ENCODE peak calls at places on chromosome 7, in six cellular contexts. W is HepG2, Q is prostate gland, L is esophagus muscularis mucosa, Z is transverse colon, P is endothelial cell of umbilical vein. M is an unnamed sample. For H3K27me3, the result is how much of the 10 kb centered on the place peaks cover.

GRCh38 chr7:1192171-1192676 is 32.2 kb upstream of the ZFAND2A start:
- DNase-seq in Q (no peak), L (no peak), W (no peak), Z (no peak), P (peak), M (no peak)

GRCh38 chr7:73896454-73896853 is 35.5 kb downstream of the TMEM270 start:
- DNase-seq in Z (no peak), P (peak), W (no peak), L (no peak), Q (no peak), M (no peak)

GRCh38 chr7:26900283-26900682 is 35.9 kb upstream of the SKAP2 start:
- DNase-seq in Z (no peak), Q (no peak), P (peak), W (no peak), L (no peak), M (no peak)

GRCh38 chr7:134478707-134479106 is 19.8 kb upstream of the AKR1B1 start:
- DNase-seq in P (no peak), Z (no peak), L (no peak), W (no peak), Q (no peak), M (no peak)

GRCh38 chr7:150383710-150384397 is 4.7 kb downstream of the ZNF775 start:
- DNase-seq in P (no peak), Q (peak), W (peak), L (no peak), Z (peak), M (no peak)

GRCh38 chr7:39838326-39838725 is 111.7 kb upstream of the CDK13 start:
- DNase-seq in L (no peak), W (no peak), Q (no peak), P (peak), Z (peak), M (no peak)

GRCh38 chr7:45580053-45580872 is 6.1 kb downstream of the ADCY1 start:
- DNase-seq in L (no peak), Z (no peak), P (no peak), Q (no peak), W (no peak), M (peak)

GRCh38 chr7:131072505-131073091 is 255.1 kb upstream of the MKLN1 start:
- DNase-seq in Q (no peak), P (peak), W (no peak), Z (no peak), L (no peak), M (no peak)

GRCh38 chr7:118492466-118492865 is 268.0 kb downstream of the ANKRD7 start:
- DNase-seq in Z (no peak), W (no peak), P (no peak), Q (no peak), L (no peak), M (no peak)

GRCh38 chr7:7183061-7183832 is 903 bp downstream of the C1GALT1 start:
- DNase-seq in L (no peak), Q (peak), W (no peak), Z (peak), P (peak), M (peak)

GRCh38 chr7:69599879-69600764 is 1.8 kb downstream of the AUTS2 start:
- DNase-seq in L (no peak), P (no peak), Z (no peak), Q (peak), W (no peak), M (no peak)

GRCh38 chr7:87058739-87059524 is 522 bp downstream of the ELAPOR2 start:
- DNase-seq in W (no peak), Q (peak), P (peak), Z (peak), L (no peak), M (peak)

GRCh38 chr7:85749715-85750453 is 563.0 kb upstream of the SEMA3D start:
- DNase-seq in Q (no peak), P (no peak), Z (no peak), W (no peak), L (no peak), M (no peak)

GRCh38 chr7:106997487-106998271 is 46.8 kb upstream of the PRKAR2B start:
- DNase-seq in W (no peak), Z (no peak), Q (no peak), P (no peak), L (no peak), M (no peak)

GRCh38 chr7:66281678-66282593 is 76.8 kb downstream of the TPST1 start:
- DNase-seq in L (no peak), Z (no peak), W (peak), P (peak), Q (no peak), M (no peak)

GRCh38 chr7:36862685-36863375 is 138.5 kb upstream of the AOAH start:
- DNase-seq in Z (no peak), L (peak), W (no peak), Q (no peak), P (no peak), M (no peak)

GRCh38 chr7:1549357-1550004 is 6.5 kb downstream of the TMEM184A start:
- DNase-seq in P (no peak), Q (no peak), W (no peak), Z (no peak), L (no peak), M (no peak)

GRCh38 chr7:118289476-118289875 is 65.0 kb downstream of the ANKRD7 start:
- DNase-seq in W (no peak), P (no peak), Z (no peak), L (no peak), Q (no peak), M (no peak)

GRCh38 chr7:47504546-47505316 is 77.2 kb downstream of the TNS3 start:
- DNase-seq in Z (no peak), L (no peak), P (no peak), Q (no peak), W (no peak), M (no peak)

GRCh38 chr7:142420554-142421362 is 162.9 kb upstream of the PRSS58 start:
- DNase-seq in Q (no peak), P (peak), Z (peak), W (peak), L (peak), M (no peak)

GRCh38 chr7:4682621-4683042 is 537 bp downstream of the FOXK1 start:
- DNase-seq in L (no peak), W (no peak), Z (peak), Q (peak), P (peak), M (peak)

GRCh38 chr7:47074702-47075153 is 507.2 kb downstream of the TNS3 start:
- DNase-seq in Z (no peak), L (no peak), W (peak), P (no peak), Q (no peak), M (no peak)

GRCh38 chr7:73869011-73869785 is 8.2 kb downstream of the TMEM270 start:
- DNase-seq in Z (no peak), P (peak), L (no peak), W (no peak), Q (no peak), M (no peak)

GRCh38 chr7:727806-728460 is 852 bp upstream of the PRKAR1B start:
- DNase-seq in W (no peak), L (no peak), P (peak), Z (no peak), Q (no peak), M (no peak)

GRCh38 chr7:27492224-27492623 is 170.5 kb downstream of the HIBADH start:
- DNase-seq in Z (no peak), L (no peak), W (no peak), Q (no peak), P (no peak), M (no peak)

GRCh38 chr7:137682596-137682995 is 164.2 kb downstream of the DGKI start:
- DNase-seq in Q (no peak), L (no peak), P (no peak), Z (no peak), W (no peak), M (no peak)

GRCh38 chr7:138125598-138126111 is 49.4 kb downstream of the AKR1D1 start:
- DNase-seq in W (no peak), Q (no peak), P (no peak), Z (no peak), L (no peak), M (no peak)

GRCh38 chr7:67301667-67302066 is 305.0 kb downstream of the TYW1 start:
- DNase-seq in W (no peak), Q (no peak), P (peak), Z (no peak), L (no peak), M (no peak)

GRCh38 chr7:7681936-7682329 is 36.5 kb downstream of the RPA3 start:
- DNase-seq in P (no peak), Q (no peak), Z (no peak), L (no peak), W (no peak), M (no peak)

GRCh38 chr7:151191544-151191943 is 4.5 kb upstream of the ASB10 start:
- DNase-seq in Z (no peak), P (no peak), W (peak), Q (no peak), L (no peak), M (no peak)

GRCh38 chr7:132249591-132249971 is 326.7 kb downstream of the PLXNA4 start:
- DNase-seq in Q (peak), P (no peak), W (peak), L (no peak), Z (peak), M (peak)

GRCh38 chr7:105478606-105479005 is 43.5 kb downstream of the PUS7 start:
- DNase-seq in Z (no peak), L (no peak), Q (no peak), P (peak), W (no peak), M (no peak)

GRCh38 chr7:50197547-50197946 is 104.5 kb upstream of the ZPBP start:
- DNase-seq in L (no peak), Z (no peak), Q (no peak), W (peak), P (no peak), M (no peak)

GRCh38 chr7:2108501-2109250 is 124.1 kb downstream of the MAD1L1 start:
- DNase-seq in L (no peak), W (no peak), P (no peak), Q (no peak), Z (no peak), M (no peak)

DNA sequence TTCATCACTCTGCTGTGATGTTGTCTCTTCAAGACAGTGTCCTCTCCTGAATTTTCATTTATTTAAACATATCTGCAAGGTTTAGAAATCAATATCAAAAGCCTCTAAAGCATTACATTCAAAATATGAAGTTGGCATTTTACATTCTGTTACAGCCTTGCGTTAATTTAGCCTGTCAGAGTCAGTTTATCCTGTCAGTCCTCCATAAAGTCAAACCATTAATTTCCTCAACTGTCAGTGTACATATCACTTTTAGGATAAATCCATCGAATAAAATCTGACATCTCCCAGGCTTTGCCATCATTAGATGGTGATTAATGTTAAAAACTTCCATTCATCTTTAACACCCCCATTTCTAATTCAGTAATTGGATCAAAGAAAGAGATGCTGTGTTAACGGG is 77.0 kb downstream of the NPY start:
- DNase-seq in W (no peak), Q (no peak), P (no peak), Z (no peak), L (no peak), M (no peak)
- TF ChIP-seq POLR2AphosphoS5 in W (no peak), Q (no peak), P (no peak), Z (no peak), L (no peak), M (no peak)

DNA sequence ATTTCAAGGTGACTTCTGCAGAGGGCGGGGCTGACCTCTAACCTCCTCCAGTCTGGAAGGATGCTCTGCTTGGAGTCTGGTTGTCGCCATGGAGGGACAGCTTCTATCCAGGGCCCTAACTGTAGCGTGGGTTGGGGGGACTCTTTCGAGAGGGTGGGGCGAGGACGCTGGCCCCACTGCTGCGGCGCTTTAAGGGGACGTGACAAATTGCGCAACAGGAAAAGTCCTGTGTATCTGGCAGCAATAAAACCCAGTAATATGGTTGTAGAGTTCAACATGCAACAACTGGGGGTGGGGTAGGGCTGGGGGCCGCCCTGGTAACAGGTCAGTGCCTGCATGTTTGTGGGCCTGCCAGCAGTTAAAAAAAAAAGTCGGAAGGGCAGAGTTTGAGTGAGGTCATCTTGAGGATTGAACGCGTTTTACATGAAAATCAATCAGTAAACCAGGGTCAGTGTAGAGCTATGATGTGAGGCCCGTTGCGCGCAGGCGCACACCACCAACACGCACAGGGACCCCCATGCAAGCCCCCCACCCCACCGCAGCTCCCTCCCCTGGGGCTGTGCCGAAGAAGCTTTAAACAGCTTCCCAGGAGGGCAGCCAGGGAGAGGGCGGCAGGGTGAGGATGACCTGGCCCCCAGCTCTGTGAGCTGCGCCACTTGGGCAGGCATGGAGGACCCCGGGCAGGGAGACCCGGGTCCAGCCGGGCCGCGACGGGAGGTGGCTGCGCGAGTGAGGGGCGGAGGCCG is 4.3 kb downstream of the SHH start:
- DNase-seq in L (no peak), Q (no peak), Z (peak), W (peak), P (no peak), M (no peak)
- H3K27me3 ChIP-seq in L (half or more), Q (under half), Z (half or more), W (under half), P (half or more), M (half or more)

GRCh38 chr7:100061518-100062193 is 12.1 kb downstream of the ZSCAN21 start:
- DNase-seq in L (no peak), P (no peak), W (no peak), Q (no peak), Z (no peak), M (no peak)
- TF ChIP-seq POLR2AphosphoS5 in L (no peak), P (no peak), W (no peak), Q (no peak), Z (no peak), M (no peak)

GRCh38 chr7:72217151-72217550 is 195.0 kb downstream of the CALN1 start:
- DNase-seq in P (no peak), Z (no peak), Q (no peak), L (no peak), W (no peak), M (no peak)
- H3K27me3 ChIP-seq in P (under half), Z (under half), Q (under half), L (under half), W (under half), M (under half)

DNA sequence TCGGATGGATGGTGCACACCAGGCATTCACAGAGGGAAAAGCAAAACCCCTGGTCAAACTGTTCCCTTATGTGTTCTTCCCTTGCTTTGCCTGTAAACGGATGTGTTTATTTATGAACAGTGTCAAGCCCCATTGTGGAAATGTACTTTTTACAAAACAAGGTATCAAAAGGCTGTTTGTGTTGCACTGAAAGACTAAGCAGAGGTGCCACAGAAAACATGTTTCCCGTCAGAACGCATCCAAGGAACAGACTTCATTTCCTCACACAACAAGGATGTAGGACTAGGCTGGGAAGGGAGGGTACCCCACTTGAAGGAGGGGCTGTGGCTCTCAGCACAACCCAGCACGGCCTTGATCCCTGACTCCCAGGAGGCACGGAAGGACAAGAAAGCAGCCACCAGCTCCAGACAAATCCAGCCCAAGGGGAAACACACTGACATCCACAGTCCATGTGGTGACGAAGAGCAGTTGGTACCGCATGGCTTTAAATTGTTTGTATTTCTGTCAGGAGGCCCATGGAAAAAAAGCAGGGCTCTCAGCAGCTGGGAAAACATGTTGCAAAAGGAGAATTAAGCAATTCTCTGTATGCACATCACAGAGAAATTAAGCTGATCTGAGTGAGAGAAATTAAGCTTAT is 85.6 kb downstream of the RNF216 start:
- DNase-seq in L (no peak), Z (peak), W (no peak), Q (no peak), P (no peak), M (no peak)
- TF ChIP-seq POLR2AphosphoS5 in L (peak), Z (peak), W (no peak), Q (no peak), P (no peak), M (peak)

M was measured in stomach.